ENCODE peak calls at places on chromosomes 3 and 15, in four cellular contexts. One of them, this sample, is unnamed.

GRCh38 chr15:98231696-98232440 is 271.4 kb downstream of the ARRDC4 start:
- DNase-seq in omental fat pad: no peak
- DNase-seq in thoracic aorta: no peak
- DNase-seq in fibroblast of lung: peak
- DNase-seq in this sample: no peak

GRCh38 chr3:97958396-97958795 is 13.8 kb downstream of the RIOX2 start:
- DNase-seq in omental fat pad: no peak
- DNase-seq in thoracic aorta: no peak
- DNase-seq in fibroblast of lung: no peak
- DNase-seq in this sample: no peak

GRCh38 chr3:127406309-127407025 is 118.6 kb upstream of the PRR20G start:
- DNase-seq in thoracic aorta: no peak
- DNase-seq in fibroblast of lung: no peak
- DNase-seq in omental fat pad: no peak
- DNase-seq in this sample: no peak

GRCh38 chr15:65054333-65055200 is 9.4 kb downstream of the SLC51B start:
- DNase-seq in fibroblast of lung: peak
- DNase-seq in thoracic aorta: no peak
- DNase-seq in omental fat pad: peak
- DNase-seq in this sample: peak

GRCh38 chr15:66834863-66835557 is 133.0 kb downstream of the SMAD6 start:
- DNase-seq in thoracic aorta: no peak
- DNase-seq in omental fat pad: no peak
- DNase-seq in fibroblast of lung: no peak
- DNase-seq in this sample: no peak

GRCh38 chr3:104987859-104988258 is 378.9 kb upstream of the ALCAM start:
- DNase-seq in thoracic aorta: no peak
- DNase-seq in omental fat pad: no peak
- DNase-seq in fibroblast of lung: no peak
- DNase-seq in this sample: no peak

GRCh38 chr3:136141296-136141785 is 54.8 kb downstream of the MSL2 start:
- DNase-seq in thoracic aorta: no peak
- DNase-seq in fibroblast of lung: no peak
- DNase-seq in omental fat pad: no peak
- DNase-seq in this sample: no peak

GRCh38 chr15:89783861-89784685 is 7.9 kb downstream of the MESP2 start:
- DNase-seq in thoracic aorta: no peak
- DNase-seq in omental fat pad: no peak
- DNase-seq in fibroblast of lung: no peak
- DNase-seq in this sample: no peak

GRCh38 chr15:68354268-68354667 is 76.7 kb downstream of the FEM1B start:
- DNase-seq in fibroblast of lung: no peak
- DNase-seq in omental fat pad: no peak
- DNase-seq in thoracic aorta: no peak
- DNase-seq in this sample: no peak

GRCh38 chr3:30548605-30549004 is 57.8 kb upstream of the TGFBR2 start:
- DNase-seq in thoracic aorta: no peak
- DNase-seq in fibroblast of lung: no peak
- DNase-seq in omental fat pad: no peak
- DNase-seq in this sample: no peak

GRCh38 chr3:124768812-124769211 is 38.6 kb downstream of the UMPS start:
- DNase-seq in thoracic aorta: no peak
- DNase-seq in fibroblast of lung: no peak
- DNase-seq in omental fat pad: no peak
- DNase-seq in this sample: no peak

GRCh38 chr3:152517517-152517916 is 248.8 kb downstream of the MBNL1 start:
- DNase-seq in fibroblast of lung: no peak
- DNase-seq in thoracic aorta: no peak
- DNase-seq in omental fat pad: no peak
- DNase-seq in this sample: no peak

GRCh38 chr15:93485922-93486327 is 396.9 kb upstream of the RGMA start:
- DNase-seq in thoracic aorta: no peak
- DNase-seq in fibroblast of lung: no peak
- DNase-seq in omental fat pad: no peak
- DNase-seq in this sample: no peak

GRCh38 chr15:34621675-34622074 is 38.2 kb upstream of the GOLGA8B start:
- DNase-seq in thoracic aorta: no peak
- DNase-seq in omental fat pad: no peak
- DNase-seq in fibroblast of lung: peak
- DNase-seq in this sample: no peak

GRCh38 chr15:81485806-81486205 is 111.8 kb upstream of the TMC3 start:
- DNase-seq in thoracic aorta: no peak
- DNase-seq in omental fat pad: no peak
- DNase-seq in fibroblast of lung: no peak
- DNase-seq in this sample: no peak

GRCh38 chr15:66928784-66929183 is 136.6 kb upstream of the SMAD3 start:
- DNase-seq in thoracic aorta: no peak
- DNase-seq in fibroblast of lung: no peak
- DNase-seq in omental fat pad: no peak
- DNase-seq in this sample: no peak

GRCh38 chr15:48647963-48648362 is 2.5 kb upstream of the FBN1 start:
- DNase-seq in omental fat pad: no peak
- DNase-seq in thoracic aorta: no peak
- DNase-seq in fibroblast of lung: peak
- DNase-seq in this sample: no peak

GRCh38 chr3:157174265-157174615 is 14.3 kb upstream of the CCNL1 start:
- DNase-seq in omental fat pad: no peak
- DNase-seq in fibroblast of lung: no peak
- DNase-seq in thoracic aorta: no peak
- DNase-seq in this sample: no peak

GRCh38 chr3:62134061-62134496 is 239.3 kb downstream of the FEZF2 start:
- DNase-seq in fibroblast of lung: peak
- DNase-seq in omental fat pad: no peak
- DNase-seq in thoracic aorta: no peak
- DNase-seq in this sample: no peak

GRCh38 chr3:23874359-23875120 is 42.2 kb downstream of the NKIRAS1 start:
- DNase-seq in omental fat pad: no peak
- DNase-seq in thoracic aorta: no peak
- DNase-seq in fibroblast of lung: peak
- DNase-seq in this sample: no peak

GRCh38 chr3:156617145-156617544 is 57.2 kb upstream of the TIPARP start:
- DNase-seq in fibroblast of lung: no peak
- DNase-seq in thoracic aorta: no peak
- DNase-seq in omental fat pad: no peak
- DNase-seq in this sample: no peak

GRCh38 chr15:71549697-71550096 is 260.7 kb upstream of the NR2E3 start:
- DNase-seq in thoracic aorta: no peak
- DNase-seq in fibroblast of lung: no peak
- DNase-seq in omental fat pad: no peak
- DNase-seq in this sample: no peak

GRCh38 chr3:37024092-37024491 is 30.8 kb downstream of the MLH1 start:
- DNase-seq in thoracic aorta: no peak
- DNase-seq in omental fat pad: no peak
- DNase-seq in fibroblast of lung: peak
- DNase-seq in this sample: no peak

GRCh38 chr3:52373676-52374075 is 57.6 kb downstream of the DNAH1 start:
- DNase-seq in fibroblast of lung: no peak
- DNase-seq in thoracic aorta: no peak
- DNase-seq in omental fat pad: no peak
- DNase-seq in this sample: no peak

GRCh38 chr15:74121858-74122257 is 8.5 kb upstream of the ISLR2 start:
- DNase-seq in fibroblast of lung: no peak
- DNase-seq in thoracic aorta: no peak
- DNase-seq in omental fat pad: no peak
- DNase-seq in this sample: no peak

GRCh38 chr3:58647661-58648141 is 18.9 kb downstream of the FAM3D start:
- DNase-seq in fibroblast of lung: no peak
- DNase-seq in thoracic aorta: no peak
- DNase-seq in omental fat pad: no peak
- DNase-seq in this sample: no peak

GRCh38 chr15:33104276-33104675 is 90.2 kb downstream of the FMN1 start:
- DNase-seq in omental fat pad: no peak
- DNase-seq in fibroblast of lung: peak
- DNase-seq in thoracic aorta: no peak
- DNase-seq in this sample: no peak

GRCh38 chr15:87816811-87817210 is 439.7 kb downstream of the NTRK3 start:
- DNase-seq in thoracic aorta: no peak
- DNase-seq in fibroblast of lung: peak
- DNase-seq in omental fat pad: no peak
- DNase-seq in this sample: no peak

GRCh38 chr3:125715651-125716050 is 120.4 kb upstream of the OSBPL11 start:
- DNase-seq in omental fat pad: no peak
- DNase-seq in thoracic aorta: no peak
- DNase-seq in fibroblast of lung: no peak
- DNase-seq in this sample: no peak

GRCh38 chr3:120274739-120275167 is 10.3 kb downstream of the GPR156 start:
- DNase-seq in fibroblast of lung: peak
- DNase-seq in thoracic aorta: no peak
- DNase-seq in omental fat pad: no peak
- DNase-seq in this sample: no peak

GRCh38 chr3:58696093-58696492 is 29.5 kb upstream of the FAM3D start:
- DNase-seq in omental fat pad: no peak
- DNase-seq in thoracic aorta: no peak
- DNase-seq in fibroblast of lung: no peak
- DNase-seq in this sample: no peak

GRCh38 chr15:85934691-85935090 is 140.0 kb upstream of the KLHL25 start:
- DNase-seq in omental fat pad: no peak
- DNase-seq in thoracic aorta: no peak
- DNase-seq in fibroblast of lung: no peak
- DNase-seq in this sample: no peak

GRCh38 chr3:110307065-110307809 is 764.4 kb upstream of the NECTIN3 start:
- DNase-seq in omental fat pad: no peak
- DNase-seq in fibroblast of lung: no peak
- DNase-seq in thoracic aorta: no peak
- DNase-seq in this sample: no peak

GRCh38 chr3:105473521-105474223 is 107.0 kb downstream of the ALCAM start:
- DNase-seq in omental fat pad: no peak
- DNase-seq in fibroblast of lung: peak
- DNase-seq in thoracic aorta: no peak
- DNase-seq in this sample: no peak

GRCh38 chr3:113625724-113626348 is 70.6 kb downstream of the USF3 start:
- DNase-seq in thoracic aorta: no peak
- DNase-seq in fibroblast of lung: no peak
- DNase-seq in omental fat pad: no peak
- DNase-seq in this sample: no peak

DNA sequence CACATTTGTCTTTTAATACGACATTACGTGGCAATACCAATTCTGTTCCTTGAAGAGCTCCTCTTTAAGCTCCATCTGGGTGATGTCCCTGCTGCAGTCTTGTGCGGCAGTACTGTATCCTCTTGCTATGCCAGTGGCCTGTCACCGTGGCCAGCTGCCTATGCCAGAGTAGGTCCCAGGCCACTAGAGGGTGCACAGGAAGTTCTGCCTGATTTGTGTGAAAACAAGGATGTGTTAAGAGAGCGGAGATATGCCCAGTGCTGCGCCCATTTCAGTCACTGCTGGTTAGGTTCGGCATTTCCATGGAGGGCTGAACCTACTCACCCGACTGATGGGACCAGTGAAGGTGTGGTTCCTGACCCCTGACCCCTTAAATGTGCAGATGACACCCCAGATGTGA is 25.2 kb downstream of the NIPA1 start:
- DNase-seq in fibroblast of lung: no peak
- DNase-seq in thoracic aorta: no peak
- DNase-seq in omental fat pad: no peak
- DNase-seq in this sample: no peak
- TF ChIP-seq CTCF in fibroblast of lung: no peak
- TF ChIP-seq CTCF in thoracic aorta: no peak
- TF ChIP-seq CTCF in omental fat pad: no peak
- TF ChIP-seq CTCF in this sample: no peak

GRCh38 chr3:8442993-8443670 is 58.5 kb upstream of the LMCD1 start:
- DNase-seq in fibroblast of lung: no peak
- DNase-seq in thoracic aorta: no peak
- DNase-seq in omental fat pad: no peak
- DNase-seq in this sample: no peak
- TF ChIP-seq CTCF in fibroblast of lung: no peak
- TF ChIP-seq CTCF in thoracic aorta: no peak
- TF ChIP-seq CTCF in omental fat pad: no peak
- TF ChIP-seq CTCF in this sample: no peak

GRCh38 chr3:18010001-18010400 is 267.6 kb upstream of the TBC1D5 start:
- DNase-seq in omental fat pad: no peak
- DNase-seq in fibroblast of lung: no peak
- DNase-seq in thoracic aorta: no peak
- DNase-seq in this sample: no peak
- TF ChIP-seq CTCF in omental fat pad: no peak
- TF ChIP-seq CTCF in fibroblast of lung: no peak
- TF ChIP-seq CTCF in thoracic aorta: no peak
- TF ChIP-seq CTCF in this sample: no peak

GRCh38 chr15:39887832-39888231 is 32.2 kb downstream of the GPR176 start:
- DNase-seq in thoracic aorta: no peak
- DNase-seq in fibroblast of lung: peak
- DNase-seq in omental fat pad: no peak
- DNase-seq in this sample: no peak
- TF ChIP-seq CTCF in thoracic aorta: no peak
- TF ChIP-seq CTCF in fibroblast of lung: peak
- TF ChIP-seq CTCF in omental fat pad: no peak
- TF ChIP-seq CTCF in this sample: no peak

This sample was measured in activated B cell treated with CpG ODN at 0.5 μM for 24 hours.